ENCODE peak calls at places on chromosomes 6 and 20, in ten cellular contexts. Q is activated T-helper 1 cell treated with anti-CD3 and anti-CD28 coated beads, Interleukin-12 subunit alpha, Interleukin-12 subunit beta, Interleukin-2, Interleukin-4 antibody, amounts not matched to agents 30 ng/mL and 10 ng/mL and 1 ng/mL, durations not matched to agents 14 hours and 24 hours and 36 hours; D is iPS-NIHi11; A is left ventricle myocardium inferior; M is uterus; F is GM23248; J is NCI-H69; Y is epithelial cell of esophagus; N is NCI-H1694 treated with DMSO at 0.1 percent for 48 hours; U is endodermal cell. Z is an unnamed sample.

GRCh38 chr6:129567374-129567773 is 142.6 kb downstream of the ARHGAP18 start:
- DNase-seq in Q (peak), D (peak), A (no peak), M (no peak), F (peak), J (peak), Y (peak), N (no peak), U (peak), Z (no peak)

GRCh38 chr20:6641012-6641411 is 126.5 kb upstream of the BMP2 start:
- DNase-seq in Q (no peak), D (no peak), A (no peak), M (no peak), F (no peak), J (no peak), Y (no peak), N (no peak), U (no peak), Z (no peak)

GRCh38 chr6:117928833-117929232 is 21.8 kb downstream of the SLC35F1 start:
- DNase-seq in Q (no peak), D (no peak), A (no peak), M (no peak), F (no peak), J (no peak), Y (no peak), N (no peak), U (no peak), Z (no peak)

GRCh38 chr6:6614096-6614964 is 25.8 kb downstream of the LY86 start:
- DNase-seq in Q (peak), D (peak), A (no peak), M (peak), F (peak), J (no peak), Y (peak), N (no peak), U (no peak), Z (peak)

GRCh38 chr6:17169291-17169690 is 67.4 kb downstream of the STMND1 start:
- DNase-seq in Q (no peak), D (no peak), A (no peak), M (no peak), F (peak), J (no peak), Y (no peak), N (no peak), U (no peak), Z (no peak)

GRCh38 chr6:143536866-143537691 is 25.6 kb upstream of the FUCA2 start:
- DNase-seq in Q (peak), D (peak), A (peak), M (peak), F (peak), J (peak), Y (peak), N (no peak), U (peak), Z (peak)

GRCh38 chr6:25889877-25890853 is 16.1 kb upstream of the SLC17A3 start:
- DNase-seq in Q (no peak), D (peak), A (no peak), M (no peak), F (peak), J (peak), Y (peak), N (peak), U (peak), Z (no peak)

GRCh38 chr6:56659721-56660373 is 17.2 kb upstream of the DST start:
- DNase-seq in Q (no peak), D (no peak), A (no peak), M (no peak), F (no peak), J (peak), Y (peak), N (no peak), U (peak), Z (no peak)

GRCh38 chr6:149012040-149012545 is 265.3 kb downstream of the UST start:
- DNase-seq in Q (no peak), D (no peak), A (no peak), M (peak), F (peak), J (no peak), Y (peak), N (no peak), U (no peak), Z (no peak)

GRCh38 chr20:58810116-58810878 is 40.4 kb downstream of the GNAS-AS1 start:
- DNase-seq in Q (no peak), D (no peak), A (no peak), M (no peak), F (peak), J (no peak), Y (no peak), N (no peak), U (no peak), Z (no peak)

GRCh38 chr6:152309648-152310047 is 327.5 kb downstream of the SYNE1 start:
- DNase-seq in Q (peak), D (no peak), A (no peak), M (no peak), F (no peak), J (no peak), Y (peak), N (no peak), U (no peak), Z (peak)

GRCh38 chr20:63417213-63418120 is 55.0 kb downstream of the KCNQ2 start:
- DNase-seq in Q (no peak), D (no peak), A (no peak), M (no peak), F (no peak), J (no peak), Y (no peak), N (no peak), U (no peak), Z (no peak)

Z was measured in T-cell.